ENCODE peak calls at places on chromosomes 5 and 9, in five cellular contexts. Q is SK-N-SH, E is upper lobe of right lung, J is GM23248, N is lower lobe of right lung. K is an unnamed sample.
A peak's percentile ranks its signal among the peaks of the same experiment; 100 is the strongest.

GRCh38 chr5:65338606-65339151 is 143.0 kb downstream of the ADAMTS6 start:
- DNase-seq in N (no peak), Q (no peak), J (no peak), E (no peak), K (no peak)

GRCh38 chr9:124820606-124821246 is 32.5 kb upstream of the WDR38 start:
- DNase-seq in Q (no peak), E (no peak), N (no peak), J (no peak), K (no peak)

GRCh38 chr9:91847576-91847975 is 102.5 kb downstream of the ROR2 start:
- DNase-seq in N (no peak), E (no peak), J (peak; percentile 91), Q (peak; percentile 44), K (no peak)

GRCh38 chr5:170562166-170562565 is 58.3 kb downstream of the KCNIP1 start:
- DNase-seq in J (no peak), N (no peak), E (no peak), Q (no peak), K (no peak)

GRCh38 chr9:137030006-137030405 is 1.9 kb downstream of the FUT7 start:
- DNase-seq in J (no peak), N (no peak), Q (no peak), E (no peak), K (no peak)

GRCh38 chr5:173342813-173343435 is 14.7 kb upstream of the STC2 start:
- DNase-seq in Q (no peak), J (no peak), E (no peak), N (no peak), K (peak; percentile 58)

GRCh38 chr9:99190597-99191283 is 31.0 kb downstream of the ALG2 start:
- DNase-seq in J (no peak), E (no peak), N (no peak), Q (no peak), K (no peak)

GRCh38 chr9:78031271-78031825 is at the start of gene GNAQ:
- DNase-seq in J (peak; percentile 65), E (peak; percentile 78), Q (peak; percentile 75), N (peak; percentile 56), K (no peak)

GRCh38 chr9:35481347-35481975 is 8.4 kb upstream of the RUSC2 start:
- DNase-seq in J (peak; percentile 89), E (no peak), Q (peak; percentile 37), N (no peak), K (no peak)

GRCh38 chr9:128002959-128003358 is 22.2 kb upstream of the EEIG1 start:
- DNase-seq in N (no peak), E (no peak), Q (peak; percentile 45), J (no peak), K (no peak)

GRCh38 chr5:175279506-175279905 is 164.5 kb downstream of the DRD1 start:
- DNase-seq in Q (no peak), N (no peak), J (no peak), E (no peak), K (no peak)

GRCh38 chr5:95818181-95819147 is 4.1 kb downstream of the GLRX start:
- DNase-seq in N (peak; percentile 68), E (no peak), J (no peak), Q (no peak), K (no peak)

GRCh38 chr5:174503461-174504265 is 220.7 kb upstream of the MSX2 start:
- DNase-seq in E (no peak), J (peak; percentile 73), Q (no peak), N (no peak), K (no peak)

GRCh38 chr5:169831331-169831730 is 149.0 kb downstream of the INSYN2B start:
- DNase-seq in Q (no peak), E (no peak), N (no peak), J (no peak), K (no peak)

DNA sequence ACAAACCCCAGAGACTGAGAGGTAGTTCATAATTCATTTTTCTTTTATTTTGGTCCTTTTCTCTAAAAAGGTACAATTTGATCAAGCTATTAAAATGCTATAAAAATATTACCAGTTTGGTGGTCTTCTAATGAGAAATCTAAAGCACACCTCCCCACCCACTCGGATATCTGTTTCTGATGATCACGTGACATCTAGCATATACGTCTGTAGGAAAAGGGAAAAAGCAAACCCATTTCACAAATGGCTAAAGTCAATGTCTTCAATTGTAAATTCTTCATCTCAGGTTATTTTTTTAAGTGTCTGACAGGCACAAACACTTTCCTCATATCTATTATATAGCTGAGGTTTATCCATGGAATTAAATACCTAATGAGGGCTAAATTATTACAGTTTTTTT is 18.9 kb downstream of the ZNF354A start:
- DNase-seq in E (no peak), Q (no peak), N (no peak), J (no peak), K (no peak)
- H3K9me3 ChIP-seq in E (peaks cover 98% of the 10 kb centered on the region), Q (peaks cover 27% of the 10 kb centered on the region), N (peaks cover 99% of the 10 kb centered on the region), J (peaks cover 16% of the 10 kb centered on the region), K (peaks cover 77% of the 10 kb centered on the region)

GRCh38 chr9:83041771-83042170 is 21.2 kb downstream of the RASEF start:
- DNase-seq in J (no peak), N (no peak), Q (no peak), E (no peak), K (no peak)

GRCh38 chr9:83036043-83036442 is 26.9 kb downstream of the RASEF start:
- DNase-seq in Q (peak; percentile 41), E (no peak), J (no peak), N (no peak), K (no peak)

GRCh38 chr9:83043583-83043982 is 19.4 kb downstream of the RASEF start:
- DNase-seq in E (no peak), J (peak; percentile 13), N (no peak), Q (peak; percentile 47), K (no peak)

GRCh38 chr9:83034587-83034986 is 28.4 kb downstream of the RASEF start:
- DNase-seq in N (no peak), Q (no peak), J (peak; percentile 23), E (no peak), K (no peak)

DNA sequence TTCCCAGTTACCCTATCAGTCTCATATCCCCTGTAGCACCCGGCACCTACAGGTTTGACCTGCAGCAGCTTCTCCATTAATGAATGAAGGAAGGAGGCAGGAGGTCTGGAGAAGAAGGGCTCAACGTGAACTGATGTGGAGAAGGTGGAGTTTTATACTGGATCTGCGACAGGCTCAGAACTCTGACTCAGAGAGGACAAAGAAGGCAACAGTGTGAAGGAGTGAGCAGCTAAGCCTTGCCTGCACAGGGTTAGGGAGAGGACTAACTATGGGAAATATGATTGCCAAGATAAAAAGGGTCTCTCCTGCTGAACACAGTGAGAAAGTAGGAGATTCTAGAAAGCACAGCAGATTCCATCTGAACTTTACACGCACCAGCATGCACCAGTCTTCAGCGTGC is 23.6 kb downstream of the RASEF start:
- DNase-seq in E (no peak), Q (no peak), N (no peak), J (no peak), K (no peak)
- H3K9me3 ChIP-seq in E (no peaks in the 10 kb centered on the region), Q (no peaks in the 10 kb centered on the region), N (no peaks in the 10 kb centered on the region), J (no peaks in the 10 kb centered on the region), K (no peaks in the 10 kb centered on the region)

DNA sequence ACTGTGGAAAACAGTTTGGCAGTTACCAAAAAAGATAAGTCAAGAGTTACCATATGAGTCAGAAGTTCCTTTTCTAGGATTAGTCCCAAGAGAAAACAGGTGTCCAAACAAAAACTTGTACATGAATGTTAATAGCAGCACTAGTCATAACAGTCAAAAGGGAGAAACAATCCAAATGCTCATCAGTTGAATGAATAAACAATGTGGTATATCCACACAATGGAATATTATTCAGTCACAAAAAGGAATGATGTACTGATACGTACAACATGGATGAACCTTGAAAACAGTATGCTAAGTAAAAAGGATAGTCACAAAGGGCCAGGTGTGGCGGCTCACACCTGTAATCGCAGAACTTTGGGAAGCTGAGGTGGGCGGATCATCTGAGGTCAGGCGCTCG is 7.9 kb downstream of the ZNF510 start:
- DNase-seq in Q (no peak), N (no peak), J (no peak), E (no peak), K (no peak)
- H3K9me3 ChIP-seq in Q (peaks cover 43% of the 10 kb centered on the region), N (peaks cover 72% of the 10 kb centered on the region), J (peaks cover 4% of the 10 kb centered on the region), E (peaks cover 45% of the 10 kb centered on the region), K (peaks cover 47% of the 10 kb centered on the region)

GRCh38 chr5:477871-478270 is 34.9 kb downstream of the EXOC3 start:
- DNase-seq in E (no peak), Q (no peak), N (no peak), J (no peak), K (no peak)

GRCh38 chr5:481347-481746 is 38.4 kb downstream of the EXOC3 start:
- DNase-seq in N (no peak), J (no peak), Q (no peak), E (no peak), K (no peak)

GRCh38 chr5:478982-479535 is 36.1 kb downstream of the EXOC3 start:
- DNase-seq in J (no peak), Q (no peak), N (no peak), E (no peak), K (no peak)

GRCh38 chr5:478355-478981 is 35.5 kb downstream of the EXOC3 start:
- DNase-seq in J (no peak), N (no peak), E (no peak), Q (no peak), K (no peak)

GRCh38 chr5:479566-480319 is 36.8 kb downstream of the EXOC3 start:
- DNase-seq in Q (no peak), E (no peak), J (no peak), N (no peak), K (no peak)
- H3K9me3 ChIP-seq in Q (no peaks in the 10 kb centered on the region), E (no peaks in the 10 kb centered on the region), J (no peaks in the 10 kb centered on the region), N (no peaks in the 10 kb centered on the region), K (no peaks in the 10 kb centered on the region)

GRCh38 chr5:137291031-137291430 is 208.1 kb downstream of the SPOCK1 start:
- DNase-seq in Q (no peak), E (no peak), J (no peak), N (no peak), K (peak; percentile 58)

GRCh38 chr5:137286025-137286610 is 213.0 kb downstream of the SPOCK1 start:
- DNase-seq in E (no peak), J (peak; percentile 38), N (no peak), Q (no peak), K (peak; percentile 70)

GRCh38 chr5:137289856-137290255 is 209.3 kb downstream of the SPOCK1 start:
- DNase-seq in Q (no peak), N (no peak), E (no peak), J (no peak), K (no peak)

GRCh38 chr5:137283801-137284200 is 215.3 kb downstream of the SPOCK1 start:
- DNase-seq in J (no peak), N (no peak), Q (no peak), E (no peak), K (no peak)

GRCh38 chr5:137287564-137287963 is 211.6 kb downstream of the SPOCK1 start:
- DNase-seq in N (no peak), J (no peak), Q (no peak), E (no peak), K (no peak)
- H3K9me3 ChIP-seq in N (no peaks in the 10 kb centered on the region), J (no peaks in the 10 kb centered on the region), Q (no peaks in the 10 kb centered on the region), E (no peaks in the 10 kb centered on the region), K (no peaks in the 10 kb centered on the region)

DNA sequence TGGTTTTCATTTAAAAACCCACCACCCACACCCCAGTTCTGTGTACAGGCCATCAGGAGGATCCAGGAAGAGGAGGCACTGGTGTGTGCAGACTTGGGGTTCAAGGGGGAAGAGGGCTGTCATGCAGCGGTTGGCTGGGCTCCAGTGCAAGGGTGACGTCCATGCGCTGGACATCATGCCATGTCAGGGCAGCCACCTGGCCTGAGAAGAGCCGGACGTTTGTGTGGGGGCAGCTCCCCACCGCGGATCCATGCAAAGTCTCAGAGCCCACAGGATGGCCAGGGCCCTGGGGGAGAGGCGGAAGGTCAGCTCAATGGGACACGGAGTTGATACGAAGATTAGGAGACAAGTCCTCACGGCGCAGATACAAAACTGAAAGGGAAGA is 11.1 kb downstream of the BRD9 start:
- DNase-seq in E (no peak), N (no peak), Q (no peak), J (no peak), K (no peak)
- H3K9me3 ChIP-seq in E (no peaks in the 10 kb centered on the region), N (no peaks in the 10 kb centered on the region), Q (no peaks in the 10 kb centered on the region), J (no peaks in the 10 kb centered on the region), K (no peaks in the 10 kb centered on the region)

K was measured in vagina.